ENCODE peak calls at places on chromosomes 11 and 22, in four cellular contexts. A is A549, J is HepG2, O is K562. G is an unnamed sample.

GRCh38 chr11:2312232-2313042 is 10.6 kb downstream of the TSPAN32 start:
- DNase-seq in A (no peak), J (no peak), O (no peak), G (peak; percentile 49)

GRCh38 chr11:67437082-67437821 is at the start of gene PTPRCAP:
- DNase-seq in A (no peak), J (no peak), O (peak; percentile 61), G (no peak)

GRCh38 chr22:45537734-45538181 is 35.1 kb downstream of the FBLN1 start:
- DNase-seq in A (no peak), J (no peak), O (no peak), G (peak; percentile 84)

GRCh38 chr11:69892237-69892985 is 73.2 kb upstream of the FGF3 start:
- DNase-seq in A (peak; percentile 37), J (peak; percentile 40), O (peak; percentile 59), G (no peak)

GRCh38 chr11:111539426-111540113 is 950 bp upstream of the LAYN start:
- DNase-seq in A (no peak), J (no peak), O (no peak), G (no peak)

GRCh38 chr22:34976886-34977285 is 89.1 kb upstream of the ISX start:
- DNase-seq in A (no peak), J (no peak), O (no peak), G (no peak)

GRCh38 chr11:12087075-12087775 is 23.2 kb upstream of the MICAL2 start:
- DNase-seq in A (peak; percentile 81), J (no peak), O (peak; percentile 28), G (peak; percentile 78)

GRCh38 chr22:20899827-20900423 is 17.3 kb upstream of the CRKL start:
- DNase-seq in A (no peak), J (no peak), O (no peak), G (no peak)

GRCh38 chr11:128105950-128106349 is 481.4 kb downstream of the ETS1 start:
- DNase-seq in A (no peak), J (no peak), O (no peak), G (no peak)

GRCh38 chr11:4092031-4092430 is 2.6 kb upstream of the RRM1 start:
- DNase-seq in A (no peak), J (no peak), O (peak; percentile 18), G (no peak)

GRCh38 chr11:88656960-88657738 is 319.6 kb upstream of the CTSC start:
- DNase-seq in A (no peak), J (no peak), O (no peak), G (no peak)

GRCh38 chr22:17241571-17242310 is 22.5 kb upstream of the ADA2 start:
- DNase-seq in A (no peak), J (no peak), O (no peak), G (no peak)

GRCh38 chr22:20439556-20439927 is 1.9 kb upstream of the SCARF2 start:
- DNase-seq in A (no peak), J (no peak), O (no peak), G (no peak)

GRCh38 chr11:61961570-61962212 is 5.7 kb downstream of the FTH1 start:
- DNase-seq in A (peak; percentile 72), J (peak; percentile 84), O (no peak), G (no peak)

GRCh38 chr11:130124096-130124495 is 35.5 kb upstream of the ST14 start:
- DNase-seq in A (peak; percentile 70), J (peak; percentile 97), O (no peak), G (peak; percentile 89)

GRCh38 chr22:47619631-47620030 is 857.2 kb downstream of the TBC1D22A start:
- DNase-seq in A (no peak), J (no peak), O (no peak), G (no peak)

GRCh38 chr11:100855466-100856067 is 168.5 kb downstream of the ARHGAP42 start:
- DNase-seq in A (peak; percentile 57), J (peak; percentile 36), O (peak; percentile 18), G (peak; percentile 68)

GRCh38 chr11:17294033-17294432 is 17.5 kb downstream of the NUCB2 start:
- DNase-seq in A (no peak), J (no peak), O (no peak), G (no peak)

GRCh38 chr11:79263001-79263400 is 177.8 kb downstream of the TENM4 start:
- DNase-seq in A (no peak), J (no peak), O (no peak), G (peak; percentile 49)

GRCh38 chr22:48248901-48249455 is 1486.5 kb downstream of the TBC1D22A start:
- DNase-seq in A (no peak), J (no peak), O (no peak), G (no peak)

GRCh38 chr11:82229346-82229745 is 504.3 kb downstream of the FAM181B start:
- DNase-seq in A (peak; percentile 13), J (peak; percentile 12), O (no peak), G (no peak)

GRCh38 chr11:43982421-43982820 is 40.0 kb downstream of the C11orf96 start:
- DNase-seq in A (no peak), J (no peak), O (no peak), G (no peak)

GRCh38 chr11:77069969-77070582 is 3.3 kb downstream of the CAPN5 start:
- DNase-seq in A (no peak), J (no peak), O (no peak), G (no peak)

GRCh38 chr11:11946180-11946579 is 62.2 kb downstream of the DKK3 start:
- DNase-seq in A (no peak), J (no peak), O (no peak), G (peak; percentile 68)

GRCh38 chr11:72927380-72927779 is 113.2 kb downstream of the ATG16L2 start:
- DNase-seq in A (no peak), J (no peak), O (no peak), G (no peak)

GRCh38 chr11:72925656-72926055 is 111.4 kb downstream of the ATG16L2 start:
- DNase-seq in A (no peak), J (no peak), O (no peak), G (no peak)

GRCh38 chr11:72926076-72926475 is 111.9 kb downstream of the ATG16L2 start:
- DNase-seq in A (no peak), J (no peak), O (no peak), G (no peak)

GRCh38 chr11:72921028-72921716 is 107.0 kb downstream of the ATG16L2 start:
- DNase-seq in A (no peak), J (no peak), O (no peak), G (no peak)

DNA sequence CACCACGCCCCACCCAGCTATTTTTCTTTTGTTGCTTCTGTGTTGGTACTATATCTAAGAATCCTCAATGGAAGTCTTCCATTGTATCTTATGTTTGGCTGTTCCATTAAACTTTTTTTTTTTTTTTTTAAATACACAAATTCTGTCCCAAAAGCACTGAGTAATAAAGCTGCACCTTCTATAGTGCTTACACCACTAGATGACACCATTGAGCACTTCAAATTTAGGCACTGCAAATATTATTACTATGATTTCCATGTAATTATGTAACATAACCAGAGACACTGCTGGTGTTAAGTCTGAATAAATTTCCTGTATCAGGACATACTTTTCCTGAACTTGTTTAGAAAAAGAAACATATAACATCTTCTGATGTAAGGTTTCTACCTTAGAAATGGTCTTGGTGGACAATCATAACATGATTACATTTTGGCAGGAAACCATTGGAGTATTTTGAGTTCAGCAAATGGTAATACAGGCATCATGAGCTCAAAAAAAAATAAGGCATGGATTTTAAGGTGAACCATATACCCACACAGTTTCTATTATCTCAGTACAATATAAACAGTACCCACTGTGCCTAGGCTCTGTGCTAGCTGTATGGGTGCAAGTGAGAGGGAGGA is 110.5 kb downstream of the ATG16L2 start:
- DNase-seq in A (peak; percentile 43), J (peak; percentile 5), O (no peak), G (peak; percentile 57)
- TF ChIP-seq MAZ in A (no peak), J (no peak), O (no peak), G (no peak)

GRCh38 chr22:25748704-25749103 is 6.7 kb downstream of the MYO18B start:
- DNase-seq in A (no peak), J (peak; percentile 69), O (no peak), G (no peak)
- TF ChIP-seq MAZ in A (no peak), J (no peak), O (no peak), G (no peak)

GRCh38 chr11:876550-876949 is 33.9 kb downstream of the TSPAN4 start:
- DNase-seq in A (no peak), J (no peak), O (no peak), G (peak; percentile 6)
- TF ChIP-seq MAZ in A (no peak), J (no peak), O (no peak), G (no peak)

DNA sequence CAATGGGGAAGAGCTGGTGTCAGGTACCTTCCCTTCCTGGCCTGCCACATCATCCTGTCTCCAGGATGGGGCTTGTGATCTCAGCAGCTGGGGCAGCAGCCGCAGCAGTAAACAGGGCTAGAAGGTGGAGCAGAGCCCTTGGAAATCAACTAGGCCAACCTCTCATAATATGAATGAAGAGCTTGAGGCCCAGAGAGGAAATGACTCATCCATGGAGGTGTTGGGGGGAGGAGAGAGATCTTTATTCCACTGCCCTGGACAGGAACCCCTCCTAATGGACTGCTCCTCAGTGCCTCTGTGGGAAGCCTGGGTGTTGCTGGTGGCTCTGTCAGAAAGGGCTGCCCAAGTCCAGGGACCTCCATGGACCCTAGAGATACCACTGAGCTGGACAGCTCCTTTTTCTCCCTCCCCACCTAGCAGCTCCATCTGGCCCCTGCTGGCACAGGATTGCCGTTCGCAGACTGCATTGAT is 111.8 kb downstream of the OSBP2 start:
- DNase-seq in A (peak; percentile 57), J (peak; percentile 30), O (no peak), G (peak; percentile 67)
- TF ChIP-seq MAZ in A (no peak), J (no peak), O (no peak), G (no peak)

GRCh38 chr22:32281092-32281491 is 25.9 kb upstream of the SLC5A4 start:
- DNase-seq in A (peak; percentile 1), J (no peak), O (no peak), G (no peak)
- TF ChIP-seq MAZ in A (no peak), J (no peak), O (no peak), G (no peak)

GRCh38 chr11:9069861-9070470 is 21.4 kb downstream of the SCUBE2 start:
- DNase-seq in A (no peak), J (no peak), O (no peak), G (no peak)

GRCh38 chr11:9066432-9066925 is 24.9 kb downstream of the SCUBE2 start:
- DNase-seq in A (no peak), J (peak; percentile 17), O (no peak), G (no peak)

GRCh38 chr11:9071694-9072093 is 19.7 kb downstream of the SCUBE2 start:
- DNase-seq in A (no peak), J (no peak), O (no peak), G (no peak)

GRCh38 chr11:9070740-9071476 is 20.5 kb downstream of the SCUBE2 start:
- DNase-seq in A (no peak), J (no peak), O (no peak), G (no peak)

DNA sequence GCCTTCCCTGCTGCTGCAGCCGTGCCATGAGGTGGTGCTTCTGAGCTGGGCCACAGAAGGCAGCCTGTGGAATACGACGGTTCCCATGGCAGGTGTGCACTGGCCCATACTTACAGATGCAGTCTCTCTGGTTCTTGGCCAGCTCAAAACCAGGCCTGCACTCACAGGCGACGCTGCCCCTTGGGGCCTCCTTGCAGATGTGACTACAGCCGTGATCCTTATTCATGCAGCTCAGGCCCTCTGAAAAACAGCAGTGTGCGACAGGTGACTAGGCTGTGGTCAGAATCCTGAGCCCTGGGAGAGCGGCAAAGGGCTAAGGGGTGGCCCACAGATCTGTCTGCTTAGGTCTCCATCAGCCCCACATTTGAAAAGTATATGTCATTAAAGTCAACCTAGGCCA is 22.1 kb downstream of the SCUBE2 start:
- DNase-seq in A (no peak), J (no peak), O (no peak), G (no peak)
- TF ChIP-seq MAZ in A (no peak), J (no peak), O (no peak), G (no peak)